ENCODE peak calls at places on chromosome 11, in six cellular contexts. I, O, P, L, J and W are unnamed samples.

GRCh38 chr11:103805688-103806009 is 230.8 kb upstream of the DDI1 start:
- DNase-seq in I (no peak), O (no peak), P (no peak), L (no peak), J (no peak), W (no peak)

GRCh38 chr11:95058622-95059021 is 8.1 kb upstream of the SRSF8 start:
- DNase-seq in I (no peak), O (no peak), P (no peak), L (no peak), J (no peak), W (no peak)

GRCh38 chr11:122141757-122142156 is 25.7 kb upstream of the BLID start:
- DNase-seq in I (no peak), O (no peak), P (no peak), L (no peak), J (no peak), W (no peak)

GRCh38 chr11:33266418-33267215 is 9.4 kb downstream of the HIPK3 start:
- DNase-seq in I (peak), O (no peak), P (no peak), L (no peak), J (no peak), W (no peak)

GRCh38 chr11:61067782-61068181 is 34.5 kb upstream of the CD5 start:
- DNase-seq in I (no peak), O (no peak), P (no peak), L (no peak), J (no peak), W (no peak)

GRCh38 chr11:129257512-129257911 is 65.4 kb upstream of the ARHGAP32 start:
- DNase-seq in I (no peak), O (no peak), P (no peak), L (no peak), J (no peak), W (no peak)

GRCh38 chr11:70495351-70496310 is 97.3 kb downstream of the CTTN start:
- DNase-seq in I (no peak), O (peak), P (no peak), L (no peak), J (no peak), W (no peak)

GRCh38 chr11:14969922-14970323 is 2.2 kb downstream of the CALCA start:
- DNase-seq in I (peak), O (peak), P (peak), L (no peak), J (peak), W (peak)

GRCh38 chr11:8273281-8273680 is 9.6 kb upstream of the LMO1 start:
- DNase-seq in I (no peak), O (no peak), P (no peak), L (no peak), J (no peak), W (no peak)